ENCODE peak calls at places on chromosomes 12 and 14, in eight cellular contexts. F is fibroblast of the aortic adventitia, I is AG04450, G is uterus, Y is heart left ventricle, S is A549, U is right atrium auricular region, L is B cell. T is an unnamed sample.
A peak's percentile ranks its signal among the peaks of the same experiment; 100 is the strongest.

GRCh38 chr12:86254399-86255107 is 1.6 kb downstream of the MGAT4C start:
- DNase-seq in Y (no peak), U (no peak), G (no peak), F (peak; percentile 21), L (no peak), I (no peak), S (no peak), T (no peak)

GRCh38 chr12:69475237-69475984 is 5.2 kb downstream of the FRS2 start:
- DNase-seq in U (no peak), L (no peak), F (peak; percentile 59), Y (no peak), I (no peak), S (peak; percentile 28), G (no peak), T (no peak)

GRCh38 chr12:107339932-107340331 is 246.6 kb upstream of the CRY1 start:
- DNase-seq in I (no peak), U (no peak), G (no peak), S (no peak), Y (no peak), L (no peak), F (no peak), T (no peak)

GRCh38 chr12:103848132-103848531 is 7.1 kb upstream of the NT5DC3 start:
- DNase-seq in U (no peak), G (no peak), F (no peak), Y (no peak), S (peak; percentile 23), L (no peak), I (no peak), T (no peak)

GRCh38 chr14:49405291-49405690 is 180.9 kb downstream of the RPS29 start:
- DNase-seq in S (no peak), G (no peak), L (no peak), U (no peak), I (peak; percentile 3), F (peak; percentile 55), Y (no peak), T (no peak)

GRCh38 chr12:41743835-41744234 is 400.8 kb downstream of the GXYLT1 start:
- DNase-seq in Y (no peak), F (no peak), I (no peak), L (no peak), U (no peak), G (no peak), S (peak; percentile 77), T (no peak)

GRCh38 chr12:21527451-21528180 is 1.5 kb downstream of the SPX start:
- DNase-seq in L (peak; percentile 70), I (no peak), G (peak; percentile 19), U (no peak), Y (peak; percentile 79), S (peak; percentile 75), F (peak; percentile 39), T (peak; percentile 41)

GRCh38 chr14:59688224-59689170 is 111.9 kb upstream of the CCDC175 start:
- DNase-seq in L (no peak), F (peak; percentile 68), G (no peak), U (no peak), I (peak; percentile 20), Y (no peak), S (peak; percentile 52), T (peak; percentile 34)

GRCh38 chr12:49345048-49345839 is 1.4 kb upstream of the DNAJC22 start:
- DNase-seq in Y (peak; percentile 74), F (no peak), U (no peak), G (no peak), I (no peak), S (no peak), L (peak; percentile 83), T (peak; percentile 72)

GRCh38 chr12:28350502-28350901 is 160.2 kb downstream of the CCDC91 start:
- DNase-seq in I (no peak), Y (no peak), L (no peak), U (no peak), G (no peak), S (no peak), F (peak; percentile 7), T (no peak)

GRCh38 chr12:112419269-112420133 is 754 bp downstream of the PTPN11 start:
- DNase-seq in U (peak; percentile 81), L (no peak), G (peak; percentile 75), S (peak; percentile 79), F (peak; percentile 85), Y (peak; percentile 74), I (peak; percentile 50), T (no peak)
- TF ChIP-seq CTCF in U (no peak), L (peak; percentile 48), G (no peak), S (peak; percentile 42), F (no peak), Y (no peak), I (no peak), T (no peak)

DNA sequence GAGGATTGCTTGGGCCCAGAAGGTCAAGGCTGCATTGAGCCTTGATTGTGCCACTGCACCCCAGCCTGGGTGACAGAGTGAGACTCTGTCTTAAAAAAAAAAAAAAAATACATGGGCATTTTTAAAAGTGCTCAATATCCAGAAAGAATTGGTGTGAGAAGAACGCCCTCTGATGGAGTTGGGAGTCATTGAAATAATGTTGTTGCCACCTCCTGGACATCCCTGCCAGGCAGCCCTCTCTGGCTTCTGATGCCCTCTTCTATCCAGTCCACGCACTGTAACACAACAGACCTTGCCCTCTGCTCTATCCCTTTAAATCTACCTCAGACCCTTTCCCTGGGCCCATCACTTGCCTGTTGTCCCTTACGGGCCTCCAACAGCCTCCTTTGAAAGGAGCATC is 4.9 kb downstream of the PTGDR start:
- DNase-seq in Y (no peak), G (no peak), U (no peak), S (peak; percentile 33), L (peak; percentile 41), I (no peak), F (peak; percentile 61), T (peak; percentile 45)
- TF ChIP-seq CTCF in Y (no peak), G (no peak), U (no peak), S (peak; percentile 35), L (peak; percentile 42), I (peak; percentile 48), F (peak; percentile 41), T (peak; percentile 33)

GRCh38 chr12:47817272-47818006 is 2.3 kb downstream of the HDAC7 start:
- DNase-seq in U (no peak), Y (no peak), F (no peak), S (no peak), G (no peak), I (no peak), L (no peak), T (no peak)
- TF ChIP-seq CTCF in U (no peak), Y (no peak), F (peak; percentile 44), S (peak; percentile 20), G (no peak), I (peak; percentile 35), L (no peak), T (no peak)

GRCh38 chr14:99201351-99202073 is 70.5 kb downstream of the BCL11B start:
- DNase-seq in S (no peak), I (no peak), G (no peak), U (no peak), Y (no peak), F (no peak), L (no peak), T (no peak)
- TF ChIP-seq CTCF in S (no peak), I (no peak), G (no peak), U (no peak), Y (no peak), F (no peak), L (no peak), T (no peak)

DNA sequence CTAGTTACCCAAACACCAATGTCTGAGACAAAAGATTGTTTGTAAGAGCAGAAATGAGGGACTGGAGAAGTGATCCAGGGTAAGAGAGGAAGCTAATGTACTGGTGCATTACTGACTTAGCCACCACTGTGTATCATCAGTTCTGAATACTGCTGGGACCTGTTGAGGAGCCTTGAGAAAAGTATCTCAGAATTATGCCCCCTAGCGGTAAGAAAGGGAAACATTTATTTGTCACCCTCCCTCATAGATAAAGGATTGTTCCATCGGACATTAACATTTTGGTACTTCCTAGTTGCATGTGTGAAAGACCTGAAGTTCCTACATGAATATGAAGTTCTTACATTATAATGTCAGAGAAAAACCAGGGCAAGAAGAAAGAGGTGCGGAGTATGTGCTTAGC is 612.5 kb downstream of the FSCB start:
- DNase-seq in Y (no peak), U (no peak), I (no peak), F (no peak), G (no peak), L (no peak), S (peak; percentile 17), T (no peak)
- TF ChIP-seq CTCF in Y (peak; percentile 62), U (no peak), I (peak; percentile 38), F (peak; percentile 24), G (no peak), L (peak; percentile 71), S (peak; percentile 14), T (peak; percentile 17)

GRCh38 chr14:104879983-104880565 is 15.0 kb downstream of the CEP170B start:
- DNase-seq in F (no peak), L (no peak), I (no peak), S (no peak), Y (peak; percentile 61), U (no peak), G (no peak), T (no peak)
- TF ChIP-seq CTCF in F (no peak), L (no peak), I (no peak), S (no peak), Y (no peak), U (no peak), G (no peak), T (no peak)

GRCh38 chr14:81676395-81676794 is 142.7 kb upstream of the SEL1L start:
- DNase-seq in G (no peak), U (no peak), Y (no peak), F (no peak), I (no peak), L (no peak), S (no peak), T (no peak)
- TF ChIP-seq CTCF in G (no peak), U (no peak), Y (no peak), F (no peak), I (no peak), L (no peak), S (no peak), T (no peak)

DNA sequence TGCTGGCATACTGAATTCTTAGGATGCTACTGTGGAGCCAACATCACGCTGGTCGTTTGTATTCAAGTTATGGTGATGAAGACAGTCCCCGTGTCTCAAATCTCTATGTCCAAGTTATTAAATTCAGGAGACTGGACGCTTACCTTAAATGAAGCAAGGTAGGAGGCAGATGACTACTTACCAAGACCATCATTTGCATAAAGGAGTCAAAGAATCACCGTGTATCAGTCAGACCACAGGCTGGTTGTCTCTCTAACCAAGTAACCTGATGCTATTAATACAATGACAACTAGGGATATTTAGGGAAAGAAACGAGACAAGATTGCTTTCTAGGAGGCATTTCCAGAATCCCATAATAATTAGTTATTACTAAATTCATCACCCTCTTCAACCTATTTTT is 78.1 kb upstream of the FRMD6 start:
- DNase-seq in U (no peak), S (no peak), G (no peak), F (no peak), L (no peak), I (no peak), Y (no peak), T (no peak)
- TF ChIP-seq CTCF in U (no peak), S (no peak), G (no peak), F (no peak), L (no peak), I (no peak), Y (no peak), T (no peak)

T was measured in GM10248.